ENCODE peak calls at places on chromosomes 3 and 15, in six cellular contexts. One of them, this sample, is unnamed.

GRCh38 chr15:81254277-81255265 is 57.9 kb downstream of the IL16 start:
- DNase-seq in cardiac muscle cell: no peak
- DNase-seq in keratinocyte: no peak
- DNase-seq in heart right ventricle: no peak
- DNase-seq in OCI-LY7: no peak
- DNase-seq in left ventricle myocardium inferior: no peak
- DNase-seq in this sample: no peak

GRCh38 chr3:58562498-58562897 is 14.7 kb downstream of the FAM107A start:
- DNase-seq in OCI-LY7: no peak
- DNase-seq in cardiac muscle cell: no peak
- DNase-seq in keratinocyte: no peak
- DNase-seq in heart right ventricle: no peak
- DNase-seq in left ventricle myocardium inferior: no peak
- DNase-seq in this sample: no peak

GRCh38 chr15:68679161-68679560 is 100.4 kb downstream of the CORO2B start:
- DNase-seq in left ventricle myocardium inferior: no peak
- DNase-seq in cardiac muscle cell: no peak
- DNase-seq in OCI-LY7: no peak
- DNase-seq in keratinocyte: no peak
- DNase-seq in heart right ventricle: no peak
- DNase-seq in this sample: no peak

GRCh38 chr3:112619295-112619694 is 21.6 kb downstream of the CCDC80 start:
- DNase-seq in cardiac muscle cell: no peak
- DNase-seq in OCI-LY7: no peak
- DNase-seq in left ventricle myocardium inferior: no peak
- DNase-seq in keratinocyte: no peak
- DNase-seq in heart right ventricle: no peak
- DNase-seq in this sample: no peak

GRCh38 chr15:99275525-99276128 is 24.3 kb downstream of the LRRC28 start:
- DNase-seq in heart right ventricle: no peak
- DNase-seq in keratinocyte: no peak
- DNase-seq in OCI-LY7: no peak
- DNase-seq in cardiac muscle cell: no peak
- DNase-seq in left ventricle myocardium inferior: no peak
- DNase-seq in this sample: no peak

GRCh38 chr15:29454506-29454905 is 184.9 kb upstream of the NSMCE3 start:
- DNase-seq in left ventricle myocardium inferior: no peak
- DNase-seq in OCI-LY7: no peak
- DNase-seq in keratinocyte: no peak
- DNase-seq in cardiac muscle cell: no peak
- DNase-seq in heart right ventricle: no peak
- DNase-seq in this sample: no peak

GRCh38 chr15:67253103-67253502 is 1.4 kb downstream of the AAGAB start:
- DNase-seq in cardiac muscle cell: no peak
- DNase-seq in keratinocyte: no peak
- DNase-seq in heart right ventricle: no peak
- DNase-seq in OCI-LY7: no peak
- DNase-seq in left ventricle myocardium inferior: no peak
- DNase-seq in this sample: no peak

GRCh38 chr3:61574854-61575253 is 13.5 kb downstream of the PTPRG start:
- DNase-seq in left ventricle myocardium inferior: no peak
- DNase-seq in keratinocyte: no peak
- DNase-seq in cardiac muscle cell: peak; percentile 97
- DNase-seq in OCI-LY7: no peak
- DNase-seq in heart right ventricle: no peak
- DNase-seq in this sample: peak; percentile 98

GRCh38 chr3:49198161-49198560 is 26.8 kb downstream of the KLHDC8B start:
- DNase-seq in OCI-LY7: no peak
- DNase-seq in cardiac muscle cell: no peak
- DNase-seq in heart right ventricle: no peak
- DNase-seq in keratinocyte: no peak
- DNase-seq in left ventricle myocardium inferior: no peak
- DNase-seq in this sample: no peak

GRCh38 chr15:56356616-56357015 is 8.6 kb upstream of the TEX9 start:
- DNase-seq in left ventricle myocardium inferior: no peak
- DNase-seq in heart right ventricle: no peak
- DNase-seq in OCI-LY7: no peak
- DNase-seq in cardiac muscle cell: peak; percentile 24
- DNase-seq in keratinocyte: no peak
- DNase-seq in this sample: peak; percentile 7

GRCh38 chr3:195555110-195555509 is 12.0 kb upstream of the PPP1R2 start:
- DNase-seq in OCI-LY7: no peak
- DNase-seq in heart right ventricle: no peak
- DNase-seq in left ventricle myocardium inferior: no peak
- DNase-seq in cardiac muscle cell: no peak
- DNase-seq in keratinocyte: no peak
- DNase-seq in this sample: no peak

GRCh38 chr3:67415504-67415903 is 238.9 kb downstream of the SUCLG2 start:
- DNase-seq in heart right ventricle: no peak
- DNase-seq in left ventricle myocardium inferior: no peak
- DNase-seq in cardiac muscle cell: no peak
- DNase-seq in keratinocyte: no peak
- DNase-seq in OCI-LY7: no peak
- DNase-seq in this sample: peak; percentile 39

GRCh38 chr3:176274161-176274560 is 923.1 kb downstream of the TBL1XR1 start:
- DNase-seq in cardiac muscle cell: no peak
- DNase-seq in OCI-LY7: peak; percentile 17
- DNase-seq in left ventricle myocardium inferior: no peak
- DNase-seq in keratinocyte: no peak
- DNase-seq in heart right ventricle: no peak
- DNase-seq in this sample: no peak

GRCh38 chr15:66825139-66825538 is 123.1 kb downstream of the SMAD6 start:
- DNase-seq in cardiac muscle cell: no peak
- DNase-seq in OCI-LY7: no peak
- DNase-seq in keratinocyte: no peak
- DNase-seq in heart right ventricle: no peak
- DNase-seq in left ventricle myocardium inferior: no peak
- DNase-seq in this sample: no peak

GRCh38 chr15:90530250-90531051 is 728 bp downstream of the CRTC3 start:
- DNase-seq in cardiac muscle cell: peak; percentile 45
- DNase-seq in left ventricle myocardium inferior: peak; percentile 46
- DNase-seq in keratinocyte: no peak
- DNase-seq in heart right ventricle: peak; percentile 41
- DNase-seq in OCI-LY7: peak; percentile 39
- DNase-seq in this sample: no peak

GRCh38 chr3:71785594-71786472 is 885 bp upstream of the PROK2 start:
- DNase-seq in cardiac muscle cell: no peak
- DNase-seq in left ventricle myocardium inferior: no peak
- DNase-seq in keratinocyte: no peak
- DNase-seq in heart right ventricle: no peak
- DNase-seq in OCI-LY7: no peak
- DNase-seq in this sample: no peak

GRCh38 chr3:52346623-52347530 is 30.8 kb downstream of the DNAH1 start:
- DNase-seq in keratinocyte: no peak
- DNase-seq in left ventricle myocardium inferior: no peak
- DNase-seq in OCI-LY7: no peak
- DNase-seq in cardiac muscle cell: peak; percentile 37
- DNase-seq in heart right ventricle: peak; percentile 53
- DNase-seq in this sample: peak; percentile 27

GRCh38 chr15:69668963-69669362 is 216.3 kb downstream of the RPLP1 start:
- DNase-seq in OCI-LY7: no peak
- DNase-seq in keratinocyte: no peak
- DNase-seq in cardiac muscle cell: no peak
- DNase-seq in left ventricle myocardium inferior: no peak
- DNase-seq in heart right ventricle: peak; percentile 11
- DNase-seq in this sample: no peak

GRCh38 chr3:51974277-51974962 is 444 bp upstream of the ABHD14A start:
- DNase-seq in OCI-LY7: no peak
- DNase-seq in left ventricle myocardium inferior: no peak
- DNase-seq in cardiac muscle cell: peak; percentile 16
- DNase-seq in keratinocyte: no peak
- DNase-seq in heart right ventricle: no peak
- DNase-seq in this sample: no peak

GRCh38 chr3:140247775-140248174 is 312.8 kb downstream of the CLSTN2 start:
- DNase-seq in cardiac muscle cell: no peak
- DNase-seq in keratinocyte: no peak
- DNase-seq in heart right ventricle: no peak
- DNase-seq in OCI-LY7: no peak
- DNase-seq in left ventricle myocardium inferior: no peak
- DNase-seq in this sample: no peak

GRCh38 chr15:90358124-90359033 is 6.3 kb downstream of the ZNF774 start:
- DNase-seq in heart right ventricle: no peak
- DNase-seq in OCI-LY7: no peak
- DNase-seq in left ventricle myocardium inferior: no peak
- DNase-seq in keratinocyte: no peak
- DNase-seq in cardiac muscle cell: peak; percentile 56
- DNase-seq in this sample: no peak

GRCh38 chr15:85582719-85583089 is 202.3 kb downstream of the AKAP13 start:
- DNase-seq in cardiac muscle cell: peak; percentile 82
- DNase-seq in heart right ventricle: peak; percentile 81
- DNase-seq in left ventricle myocardium inferior: peak; percentile 55
- DNase-seq in OCI-LY7: peak; percentile 78
- DNase-seq in keratinocyte: no peak
- DNase-seq in this sample: no peak

GRCh38 chr3:169215953-169216352 is 447.6 kb downstream of the MECOM start:
- DNase-seq in OCI-LY7: no peak
- DNase-seq in left ventricle myocardium inferior: no peak
- DNase-seq in heart right ventricle: no peak
- DNase-seq in keratinocyte: no peak
- DNase-seq in cardiac muscle cell: no peak
- DNase-seq in this sample: no peak

GRCh38 chr15:99202176-99202552 is 47.2 kb downstream of the TTC23 start:
- DNase-seq in heart right ventricle: no peak
- DNase-seq in cardiac muscle cell: no peak
- DNase-seq in keratinocyte: no peak
- DNase-seq in OCI-LY7: no peak
- DNase-seq in left ventricle myocardium inferior: no peak
- DNase-seq in this sample: no peak

GRCh38 chr3:51977449-51978142 is 2.7 kb downstream of the ABHD14A start:
- DNase-seq in OCI-LY7: peak; percentile 30
- DNase-seq in left ventricle myocardium inferior: no peak
- DNase-seq in heart right ventricle: no peak
- DNase-seq in keratinocyte: peak; percentile 44
- DNase-seq in cardiac muscle cell: no peak
- DNase-seq in this sample: no peak

GRCh38 chr3:128482857-128483656 is 9.9 kb downstream of the GATA2 start:
- DNase-seq in heart right ventricle: peak; percentile 73
- DNase-seq in keratinocyte: no peak
- DNase-seq in OCI-LY7: no peak
- DNase-seq in left ventricle myocardium inferior: no peak
- DNase-seq in cardiac muscle cell: peak; percentile 70
- DNase-seq in this sample: peak; percentile 71
- TF ChIP-seq CTCF in heart right ventricle: peak; percentile 52
- TF ChIP-seq CTCF in keratinocyte: no peak
- TF ChIP-seq CTCF in OCI-LY7: peak; percentile 27
- TF ChIP-seq CTCF in left ventricle myocardium inferior: peak; percentile 17
- TF ChIP-seq CTCF in cardiac muscle cell: peak; percentile 15
- TF ChIP-seq CTCF in this sample: peak; percentile 37

DNA sequence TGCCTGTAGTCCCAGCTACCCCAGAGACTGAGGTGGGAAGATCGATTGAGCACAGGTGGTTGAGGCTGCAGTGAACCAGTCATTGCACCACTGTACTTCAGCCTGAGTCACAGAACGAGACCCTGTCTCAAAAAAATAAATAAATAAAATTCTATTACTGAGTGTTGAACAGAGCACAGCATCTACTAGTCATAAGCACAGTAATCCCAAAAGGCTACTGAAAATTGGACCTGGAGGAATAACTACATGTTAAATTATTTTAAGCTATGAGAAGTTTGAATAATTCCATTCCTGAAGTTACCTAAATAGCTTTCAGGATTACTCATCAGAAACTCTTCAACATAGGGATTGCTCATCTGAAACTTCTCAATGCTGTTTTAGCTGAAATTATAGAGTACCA is 43.4 kb downstream of the ARMC8 start:
- DNase-seq in heart right ventricle: no peak
- DNase-seq in OCI-LY7: no peak
- DNase-seq in left ventricle myocardium inferior: no peak
- DNase-seq in cardiac muscle cell: no peak
- DNase-seq in keratinocyte: no peak
- DNase-seq in this sample: peak; percentile 9
- H3K36me3 ChIP-seq in heart right ventricle: peaks cover 99% of the 10 kb centered on the region
- H3K36me3 ChIP-seq in OCI-LY7: peaks cover 90% of the 10 kb centered on the region
- H3K36me3 ChIP-seq in left ventricle myocardium inferior: peaks cover 87% of the 10 kb centered on the region
- H3K36me3 ChIP-seq in cardiac muscle cell: peaks cover 42% of the 10 kb centered on the region
- H3K36me3 ChIP-seq in keratinocyte: peaks cover 3% of the 10 kb centered on the region
- H3K36me3 ChIP-seq in this sample: no peaks in the 10 kb centered on the region

GRCh38 chr3:122021811-122022401 is at the start of gene ILDR1:
- DNase-seq in left ventricle myocardium inferior: no peak
- DNase-seq in heart right ventricle: no peak
- DNase-seq in OCI-LY7: peak; percentile 78
- DNase-seq in keratinocyte: no peak
- DNase-seq in cardiac muscle cell: no peak
- DNase-seq in this sample: no peak
- H3K4me3 ChIP-seq in left ventricle myocardium inferior: peak within 1 kb of the TSS; percentile 59
- H3K4me3 ChIP-seq in heart right ventricle: peak within 1 kb of the TSS; percentile 27
- H3K4me3 ChIP-seq in OCI-LY7: peak within 1 kb of the TSS; percentile 71
- H3K4me3 ChIP-seq in keratinocyte: peak within 1 kb of the TSS; percentile 38
- H3K4me3 ChIP-seq in cardiac muscle cell: peak within 1 kb of the TSS; percentile 36
- H3K4me3 ChIP-seq in this sample: no peak within 1 kb of the TSS

GRCh38 chr15:64841258-64842098 is at the start of gene PLEKHO2:
- DNase-seq in keratinocyte: no peak
- DNase-seq in heart right ventricle: peak; percentile 98
- DNase-seq in OCI-LY7: peak; percentile 94
- DNase-seq in cardiac muscle cell: peak; percentile 97
- DNase-seq in left ventricle myocardium inferior: peak; percentile 97
- DNase-seq in this sample: peak; percentile 54
- TF ChIP-seq CTCF in keratinocyte: peak; percentile 8
- TF ChIP-seq CTCF in heart right ventricle: peak; percentile 28
- TF ChIP-seq CTCF in OCI-LY7: peak; percentile 59
- TF ChIP-seq CTCF in cardiac muscle cell: peak; percentile 12
- TF ChIP-seq CTCF in left ventricle myocardium inferior: peak; percentile 30
- TF ChIP-seq CTCF in this sample: peak; percentile 35